ENCODE peak calls at places on chromosome 2, in six cellular contexts. T is cardiac fibroblast, I is AG04449, H is foreskin fibroblast, B is fibroblast of the aortic adventitia, W is thoracic aorta. Q is an unnamed sample.
A peak's percentile ranks its signal among the peaks of the same experiment; 100 is the strongest.

GRCh38 chr2:175309799-175310198 is 128.3 kb upstream of the ATP5MC3 start:
- DNase-seq in T (peak; percentile 14), I (no peak), H (peak; percentile 49), B (peak; percentile 18), W (no peak), Q (peak; percentile 74)

GRCh38 chr2:48092846-48093498 is 186.7 kb upstream of the FBXO11 start:
- DNase-seq in T (peak; percentile 32), I (no peak), H (peak; percentile 70), B (peak; percentile 60), W (no peak), Q (no peak)

GRCh38 chr2:240398711-240399267 is 36.7 kb upstream of the GPC1 start:
- DNase-seq in T (no peak), I (no peak), H (no peak), B (no peak), W (no peak), Q (no peak)

GRCh38 chr2:7588295-7588694 is 671.1 kb downstream of the RNF144A start:
- DNase-seq in T (no peak), I (no peak), H (peak; percentile 3), B (no peak), W (no peak), Q (peak; percentile 63)

GRCh38 chr2:41966431-41966893 is 81.4 kb upstream of the PKDCC start:
- DNase-seq in T (peak; percentile 97), I (peak; percentile 92), H (peak; percentile 94), B (peak; percentile 98), W (peak; percentile 87), Q (peak; percentile 74)

GRCh38 chr2:30721241-30721640 is 86.0 kb downstream of the CAPN13 start:
- DNase-seq in T (no peak), I (no peak), H (no peak), B (no peak), W (no peak), Q (no peak)

GRCh38 chr2:37573406-37573805 is 98.0 kb downstream of the CDC42EP3 start:
- DNase-seq in T (no peak), I (no peak), H (peak; percentile 56), B (peak; percentile 59), W (no peak), Q (no peak)

GRCh38 chr2:236986524-236987330 is 99.0 kb upstream of the COPS8 start:
- DNase-seq in T (no peak), I (no peak), H (no peak), B (no peak), W (no peak), Q (no peak)

GRCh38 chr2:15943914-15944313 is 3.6 kb downstream of the MYCN start:
- DNase-seq in T (peak; percentile 29), I (no peak), H (no peak), B (no peak), W (no peak), Q (peak; percentile 96)

GRCh38 chr2:121128741-121129659 is 156.0 kb downstream of the TFCP2L1 start:
- DNase-seq in T (peak; percentile 29), I (no peak), H (peak; percentile 38), B (peak; percentile 1), W (no peak), Q (peak; percentile 43)

GRCh38 chr2:47003641-47004427 is 88.2 kb upstream of the MCFD2 start:
- DNase-seq in T (no peak), I (no peak), H (no peak), B (no peak), W (no peak), Q (no peak)

GRCh38 chr2:66982766-66983165 is 414.4 kb upstream of the ETAA1 start:
- DNase-seq in T (peak; percentile 4), I (no peak), H (peak; percentile 17), B (peak; percentile 19), W (no peak), Q (no peak)

GRCh38 chr2:201798252-201798918 is 8.0 kb upstream of the CDK15 start:
- DNase-seq in T (peak; percentile 31), I (peak; percentile 79), H (peak; percentile 91), B (peak; percentile 87), W (no peak), Q (no peak)

GRCh38 chr2:12809526-12809925 is 92.8 kb downstream of the TRIB2 start:
- DNase-seq in T (peak; percentile 43), I (no peak), H (peak; percentile 27), B (no peak), W (no peak), Q (no peak)

GRCh38 chr2:196984888-196985287 is 58.4 kb upstream of the PGAP1 start:
- DNase-seq in T (no peak), I (no peak), H (no peak), B (no peak), W (no peak), Q (no peak)

GRCh38 chr2:109172556-109173105 is 43.6 kb downstream of the SH3RF3 start:
- DNase-seq in T (no peak), I (no peak), H (peak; percentile 22), B (no peak), W (no peak), Q (no peak)

GRCh38 chr2:109168716-109169115 is 39.7 kb downstream of the SH3RF3 start:
- DNase-seq in T (no peak), I (no peak), H (no peak), B (no peak), W (no peak), Q (no peak)

GRCh38 chr2:109171444-109172334 is 42.7 kb downstream of the SH3RF3 start:
- DNase-seq in T (peak; percentile 91), I (peak; percentile 94), H (peak; percentile 99), B (peak; percentile 98), W (peak; percentile 77), Q (peak; percentile 44)

GRCh38 chr2:109168080-109168479 is 39.1 kb downstream of the SH3RF3 start:
- DNase-seq in T (peak; percentile 33), I (no peak), H (peak; percentile 41), B (peak; percentile 59), W (no peak), Q (no peak)

GRCh38 chr2:109170645-109171044 is 41.6 kb downstream of the SH3RF3 start:
- DNase-seq in T (no peak), I (no peak), H (no peak), B (no peak), W (no peak), Q (no peak)
- TF ChIP-seq CTCF in T (no peak), I (no peak), H (no peak), B (no peak), W (no peak), Q (no peak)

GRCh38 chr2:45329045-45329677 is 281.9 kb downstream of the SRBD1 start:
- DNase-seq in T (no peak), I (no peak), H (peak; percentile 65), B (peak; percentile 4), W (no peak), Q (no peak)
- TF ChIP-seq CTCF in T (no peak), I (no peak), H (peak; percentile 12), B (no peak), W (no peak), Q (no peak)

DNA sequence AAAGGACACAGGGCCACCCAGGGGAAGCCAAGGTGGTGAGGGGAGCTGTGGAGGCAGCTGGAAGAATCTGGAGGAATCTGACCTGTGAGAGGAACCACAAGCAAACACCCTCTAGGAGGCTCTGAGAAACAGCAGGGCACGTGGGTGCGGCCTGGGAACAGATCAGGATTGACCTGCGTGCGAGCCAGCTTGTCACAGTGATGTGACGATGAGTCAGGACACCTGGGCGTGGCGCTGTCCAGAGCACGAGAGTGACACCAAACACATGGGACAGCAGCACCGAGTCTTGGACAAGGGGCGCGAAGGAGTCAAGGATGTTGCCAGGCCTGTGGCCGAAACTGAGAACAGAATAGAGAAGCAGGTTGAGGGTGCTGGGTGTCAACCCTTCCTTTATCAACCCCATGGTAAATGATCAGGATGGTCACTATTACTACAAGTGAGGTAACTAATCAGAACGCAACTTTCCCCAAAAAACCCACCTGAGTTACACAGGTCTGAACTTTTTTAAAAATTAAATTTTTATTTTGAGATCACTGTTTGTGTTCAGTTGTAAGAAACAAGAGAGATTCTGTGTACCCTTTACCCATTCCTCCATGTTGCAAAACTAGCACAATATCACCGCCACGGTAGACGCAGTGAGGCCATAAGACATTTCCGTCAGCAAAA is 637 bp upstream of the SFT2D3 start:
- DNase-seq in T (no peak), I (no peak), H (no peak), B (no peak), W (no peak), Q (no peak)
- TF ChIP-seq CTCF in T (no peak), I (no peak), H (no peak), B (no peak), W (no peak), Q (no peak)

DNA sequence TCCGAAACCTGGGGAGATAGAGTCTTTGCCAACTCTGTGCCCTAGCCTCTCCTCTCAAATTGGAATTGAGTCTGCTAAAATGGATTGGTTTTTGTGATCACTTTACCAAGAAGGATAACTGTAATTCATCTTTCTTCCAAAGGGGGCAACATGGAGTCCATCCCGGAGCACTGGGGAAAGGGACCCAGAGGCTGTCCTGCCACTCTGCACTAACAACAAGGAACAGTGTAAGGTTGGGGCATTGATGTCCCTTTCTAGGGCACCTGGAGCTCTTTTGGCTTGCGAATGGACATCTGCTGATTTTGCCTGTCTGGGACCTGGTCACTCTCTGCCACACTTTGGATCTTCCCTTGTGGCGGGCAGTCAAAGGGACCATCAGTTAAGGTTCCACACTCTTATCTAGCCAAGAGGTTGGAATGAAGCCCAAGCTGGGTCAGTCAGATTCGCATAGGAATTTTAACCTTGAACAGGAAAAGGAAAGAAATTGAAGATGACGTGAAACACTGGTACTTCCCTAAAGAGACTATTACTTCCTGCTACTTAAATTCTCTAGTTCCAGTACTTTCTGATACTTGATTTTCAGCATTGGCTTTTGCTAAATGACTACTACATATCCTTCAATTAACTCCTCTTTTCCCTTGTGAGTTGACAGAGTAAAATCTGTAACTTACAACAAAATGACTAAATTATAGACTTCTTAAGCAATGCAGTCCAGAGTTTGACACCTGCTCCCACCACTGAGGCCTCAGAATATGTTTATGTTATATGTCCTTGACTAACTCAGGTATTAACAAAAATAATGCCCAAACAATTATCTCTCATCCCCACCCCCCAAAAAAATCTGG is 64.7 kb upstream of the KLF7 start:
- DNase-seq in T (no peak), I (no peak), H (no peak), B (no peak), W (no peak), Q (peak; percentile 49)
- TF ChIP-seq CTCF in T (peak; percentile 64), I (peak; percentile 15), H (peak; percentile 38), B (peak; percentile 46), W (peak; percentile 41), Q (peak; percentile 62)

GRCh38 chr2:232367591-232368233 is 10.8 kb upstream of the ALPP start:
- DNase-seq in T (no peak), I (no peak), H (no peak), B (no peak), W (no peak), Q (no peak)
- TF ChIP-seq CTCF in T (no peak), I (no peak), H (no peak), B (no peak), W (no peak), Q (no peak)

GRCh38 chr2:119175517-119175916 is 17.0 kb upstream of the C1QL2 start:
- DNase-seq in T (no peak), I (no peak), H (no peak), B (no peak), W (no peak), Q (no peak)
- TF ChIP-seq CTCF in T (no peak), I (no peak), H (no peak), B (no peak), W (no peak), Q (no peak)